ENCODE peak calls at places on chromosomes 13 and 19, in six cellular contexts. C is HepG2, T is GM12891, B is H1, V is K562, N is GM12878. P is an unnamed sample.

GRCh38 chr13:19910336-19911072 is 47.1 kb upstream of the ZMYM5 start:
- DNase-seq in C (no peak), V (no peak), B (no peak), N (no peak), T (no peak), P (no peak)

GRCh38 chr19:10295305-10295846 is 5.6 kb downstream of the ICAM5 start:
- DNase-seq in C (no peak), V (peak), B (no peak), T (peak), N (no peak), P (peak)

GRCh38 chr13:97223711-97224461 is 1.8 kb downstream of the MBNL2 start:
- DNase-seq in B (no peak), V (peak), T (no peak), N (no peak), C (peak), P (no peak)

GRCh38 chr19:16096281-16096855 is 15.3 kb upstream of the RAB8A start:
- DNase-seq in B (no peak), T (no peak), N (no peak), C (no peak), V (no peak), P (no peak)

GRCh38 chr19:53196777-53197396 is 3.7 kb upstream of the ZNF665 start:
- DNase-seq in T (peak), C (peak), N (peak), B (peak), V (peak), P (peak)

GRCh38 chr19:48044561-48044960 is 682 bp upstream of the CABP5 start:
- DNase-seq in C (no peak), T (no peak), V (no peak), B (no peak), N (no peak), P (no peak)

GRCh38 chr19:47581605-47582319 is 8.8 kb upstream of the ZNF541 start:
- DNase-seq in N (no peak), T (no peak), C (no peak), V (no peak), B (no peak), P (no peak)

GRCh38 chr13:85828094-85828684 is 29.0 kb upstream of the SLITRK6 start:
- DNase-seq in C (peak), N (no peak), B (no peak), T (no peak), V (no peak), P (no peak)

GRCh38 chr19:4493104-4493928 is 21.2 kb downstream of the HDGFL2 start:
- DNase-seq in B (no peak), V (no peak), C (no peak), T (no peak), N (no peak), P (no peak)

GRCh38 chr13:75902166-75903104 is 266.3 kb downstream of the LMO7 start:
- DNase-seq in T (no peak), N (no peak), V (no peak), B (no peak), C (no peak), P (no peak)

GRCh38 chr19:38970664-38971532 is 4.6 kb downstream of the FBXO17 start:
- DNase-seq in N (no peak), C (no peak), B (no peak), V (no peak), T (no peak), P (no peak)

GRCh38 chr19:48806818-48807589 is 3.8 kb downstream of the BCAT2 start:
- DNase-seq in N (no peak), C (peak), B (no peak), V (peak), T (no peak), P (peak)

DNA sequence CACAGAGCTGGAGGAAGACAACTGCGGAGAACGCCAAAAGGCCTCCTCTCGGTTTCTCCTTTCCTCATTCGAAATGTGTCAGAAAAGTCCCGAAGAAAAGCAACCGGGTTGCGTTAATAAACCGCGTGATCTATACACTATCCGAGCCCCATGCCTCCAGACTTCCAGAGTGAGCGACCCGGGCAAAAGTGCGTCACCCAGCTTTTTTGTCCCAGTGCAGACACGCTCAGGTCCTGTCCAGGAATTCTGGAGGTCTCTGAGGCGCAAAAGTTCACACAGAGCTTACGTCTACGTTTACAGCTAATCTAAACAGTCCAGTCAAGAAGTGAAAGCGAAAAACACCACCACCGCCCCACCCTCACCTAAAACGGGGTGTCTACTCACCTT is 368 bp downstream of the N4BP2L2 start:
- DNase-seq in B (no peak), V (peak), C (peak), T (peak), N (no peak), P (peak)
- TF ChIP-seq TAF1 in B (no peak), V (no peak), C (no peak), T (no peak), N (peak), P (no peak)

DNA sequence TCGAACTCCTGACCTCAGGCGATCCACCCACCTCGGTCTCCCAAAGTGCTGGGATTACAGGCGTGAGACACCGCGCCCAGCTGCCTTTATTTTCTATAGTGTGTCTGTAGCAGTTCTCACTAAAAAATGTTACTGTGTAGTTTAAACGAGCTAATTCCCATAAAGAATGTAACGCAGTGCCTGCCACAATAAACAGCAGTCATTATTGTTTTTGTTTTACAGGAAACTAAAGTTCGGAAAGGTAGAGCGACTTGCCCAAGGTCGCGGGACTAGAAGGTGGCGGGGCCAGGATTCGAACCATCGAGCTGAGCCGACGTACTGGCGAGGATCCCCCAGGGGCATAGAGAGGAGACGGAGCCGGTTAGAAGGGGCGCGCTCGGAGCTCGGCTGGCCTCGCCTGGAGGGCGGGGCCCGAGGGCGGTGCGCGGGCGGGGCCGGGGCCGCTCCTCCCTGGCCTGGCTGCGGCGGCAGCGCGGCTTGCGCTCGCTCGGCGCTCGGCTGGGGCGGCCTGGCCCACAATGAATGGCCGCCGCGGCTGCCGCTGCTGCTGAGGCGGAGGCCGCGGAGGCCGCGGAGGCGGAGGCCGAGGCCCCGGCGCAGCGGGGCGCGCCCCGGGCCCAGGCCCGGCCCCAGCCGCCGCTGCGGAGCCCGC is at the start of gene NACC1:
- DNase-seq in T (peak), N (no peak), B (peak), C (peak), V (peak), P (peak)
- TF ChIP-seq POLR2A in T (no peak), N (peak), B (no peak), C (no peak), V (no peak), P (no peak)

GRCh38 chr19:42111384-42111783 is 20.9 kb downstream of the POU2F2 start:
- DNase-seq in B (no peak), N (no peak), C (no peak), T (no peak), V (no peak), P (no peak)
- TF ChIP-seq TAF1 in B (no peak), N (no peak), C (no peak), T (no peak), V (no peak), P (no peak)

DNA sequence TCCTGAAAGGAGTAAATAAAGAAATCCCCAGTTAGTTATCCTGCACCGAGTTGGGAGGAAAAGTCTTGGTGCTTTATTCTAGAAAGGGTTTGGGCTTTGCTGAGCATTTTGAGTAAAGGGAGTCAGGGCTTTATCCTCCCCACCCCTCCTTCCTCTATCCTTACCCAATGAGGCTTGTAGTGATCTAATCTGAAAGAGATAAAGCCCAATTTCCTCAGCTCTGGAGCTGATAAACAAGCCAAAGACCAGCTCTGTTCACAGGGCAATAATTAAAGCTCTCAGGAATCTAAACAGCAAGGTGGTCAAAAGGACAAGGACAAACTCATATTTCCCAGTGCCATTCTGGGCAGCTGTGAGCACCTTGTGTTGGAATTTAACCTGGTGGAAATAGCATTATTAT is 188.9 kb upstream of the TSC22D1 start:
- DNase-seq in V (no peak), B (no peak), C (peak), T (no peak), N (no peak), P (no peak)
- TF ChIP-seq POLR2A in V (no peak), B (no peak), C (no peak), T (no peak), N (no peak), P (no peak)

DNA sequence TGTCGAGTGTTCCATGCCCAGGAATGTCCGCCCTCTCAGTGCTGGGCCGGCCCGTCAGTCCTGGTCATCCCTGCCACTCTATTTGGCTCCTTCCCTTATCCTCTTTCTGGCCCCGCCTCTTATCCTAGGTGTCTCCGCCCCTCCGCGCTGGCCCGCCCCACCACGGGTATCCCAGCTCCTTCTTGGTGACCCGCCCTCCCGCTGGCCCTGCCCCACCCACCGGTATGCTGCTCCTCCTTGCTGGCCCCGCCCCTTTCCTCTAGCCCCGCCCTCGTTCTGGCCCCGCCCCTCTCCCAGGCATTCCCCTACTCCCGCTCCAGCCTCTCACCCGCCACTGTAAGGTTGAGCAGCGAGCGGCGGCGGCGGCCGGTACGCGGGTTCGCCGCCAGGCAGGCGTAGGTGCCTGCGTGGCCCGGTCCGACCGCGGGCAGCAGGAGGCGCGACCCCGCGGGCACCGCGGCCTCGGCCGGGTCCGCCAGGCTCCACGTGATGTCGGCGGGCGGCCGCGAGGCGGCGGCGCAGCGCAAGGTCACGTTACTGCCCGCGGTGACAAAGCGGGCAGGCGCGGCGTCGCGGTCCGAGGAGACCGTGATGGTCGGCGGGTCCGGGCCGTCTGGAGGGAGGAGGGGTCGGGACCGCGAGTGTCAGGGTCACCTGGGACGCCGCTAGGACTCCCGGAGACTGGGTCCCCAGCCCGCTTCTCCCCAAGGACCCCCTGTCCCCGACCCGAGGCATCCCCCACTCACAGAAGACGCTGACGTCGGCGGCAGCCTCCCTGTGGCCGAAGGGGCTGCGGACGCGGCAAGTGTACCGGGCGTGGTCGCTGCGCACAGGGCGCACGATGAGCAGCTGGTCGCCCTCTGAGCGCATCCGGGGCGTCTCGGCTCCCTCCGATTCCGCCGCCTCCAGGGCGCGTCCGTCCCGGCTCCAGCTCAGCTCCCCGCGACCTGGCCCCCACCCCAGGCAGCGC is 2.0 kb downstream of the VSIG10L start:
- DNase-seq in B (peak), V (peak), C (peak), N (peak), T (peak), P (peak)
- TF ChIP-seq TAF1 in B (peak), V (peak), C (peak), N (no peak), T (no peak), P (no peak)

GRCh38 chr19:23686622-23687423 is at the start of gene ZNF675:
- DNase-seq in T (peak), B (peak), C (peak), V (peak), N (peak), P (peak)
- TF ChIP-seq POLR2A in T (peak), B (peak), C (peak), V (peak), N (peak), P (peak)

GRCh38 chr13:110799246-110800236 is 86.0 kb downstream of the ING1 start:
- DNase-seq in T (no peak), C (no peak), V (no peak), B (no peak), N (no peak), P (no peak)
- TF ChIP-seq TAF1 in T (no peak), C (no peak), V (no peak), B (no peak), N (no peak), P (no peak)

GRCh38 chr13:48001127-48001881 is at the start of gene SUCLA2:
- DNase-seq in T (peak), N (peak), V (peak), C (peak), B (peak), P (peak)
- TF ChIP-seq POLR2A in T (peak), N (peak), V (peak), C (peak), B (peak), P (peak)

GRCh38 chr13:39766464-39767167 is 111.2 kb downstream of the COG6 start:
- DNase-seq in C (no peak), T (no peak), N (no peak), B (no peak), V (no peak), P (no peak)

GRCh38 chr13:39768962-39769361 is 113.5 kb downstream of the COG6 start:
- DNase-seq in N (no peak), V (no peak), C (no peak), T (no peak), B (no peak), P (no peak)

GRCh38 chr13:39765801-39766463 is 110.5 kb downstream of the COG6 start:
- DNase-seq in N (no peak), T (no peak), B (no peak), C (no peak), V (no peak), P (no peak)

GRCh38 chr13:39770514-39770913 is 115.1 kb downstream of the COG6 start:
- DNase-seq in T (no peak), V (no peak), N (no peak), B (no peak), C (no peak), P (no peak)

GRCh38 chr13:39767791-39768564 is 112.5 kb downstream of the COG6 start:
- DNase-seq in B (no peak), V (no peak), C (no peak), N (no peak), T (no peak), P (no peak)
- TF ChIP-seq TAF1 in B (no peak), V (no peak), C (no peak), N (no peak), T (no peak), P (no peak)